ENCODE peak calls at places on chromosomes 16 and 17, in five cellular contexts. K is mammary epithelial cell; E is sigmoid colon; M is H7; I is CD8-positive, alpha-beta T cell. J is an unnamed sample.

GRCh38 chr16:5216681-5217080 is 119.1 kb upstream of the EEF2KMT start:
- DNase-seq in K (no peak), E (peak), M (no peak), I (no peak), J (no peak)

GRCh38 chr17:35748323-35748960 is 4.6 kb downstream of the GAS2L2 start:
- DNase-seq in K (peak), E (no peak), M (peak), I (no peak), J (no peak)

GRCh38 chr17:45307290-45308015 is 9.4 kb downstream of the MAP3K14 start:
- DNase-seq in K (peak), E (no peak), M (no peak), I (peak), J (no peak)

GRCh38 chr17:68792042-68792685 is 163.0 kb downstream of the ABCA8 start:
- DNase-seq in K (no peak), E (no peak), M (no peak), I (no peak), J (no peak)

GRCh38 chr17:82876602-82877391 is 37.0 kb upstream of the ZNF750 start:
- DNase-seq in K (peak), E (peak), M (peak), I (no peak), J (no peak)

GRCh38 chr17:40326014-40326831 is 17.2 kb downstream of the RARA start:
- DNase-seq in K (no peak), E (no peak), M (no peak), I (peak), J (no peak)

GRCh38 chr17:29154516-29155234 is 25.5 kb downstream of the MYO18A start:
- DNase-seq in K (no peak), E (no peak), M (no peak), I (no peak), J (no peak)

GRCh38 chr16:49183911-49184310 is 97.7 kb downstream of the CBLN1 start:
- DNase-seq in K (peak), E (no peak), M (peak), I (no peak), J (peak)

GRCh38 chr16:15907863-15908478 is 19.6 kb upstream of the CEP20 start:
- DNase-seq in K (peak), E (peak), M (peak), I (no peak), J (peak)

GRCh38 chr17:50265690-50266306 is 8.5 kb upstream of the TMEM92 start:
- DNase-seq in K (no peak), E (no peak), M (peak), I (no peak), J (no peak)

GRCh38 chr17:41710472-41711090 is 1.6 kb upstream of the GAST start:
- DNase-seq in K (peak), E (no peak), M (no peak), I (no peak), J (no peak)

GRCh38 chr17:2433696-2434095 is 32.8 kb upstream of the MNT start:
- DNase-seq in K (peak), E (no peak), M (no peak), I (no peak), J (no peak)

GRCh38 chr17:67035131-67036083 is 8.9 kb upstream of the CACNG1 start:
- DNase-seq in K (no peak), E (no peak), M (no peak), I (no peak), J (no peak)

GRCh38 chr16:31129568-31130335 is 5.8 kb downstream of the PRSS8 start:
- DNase-seq in K (peak), E (peak), M (peak), I (no peak), J (no peak)

GRCh38 chr17:27491713-27492190 is 35.5 kb downstream of the KSR1 start:
- DNase-seq in K (no peak), E (no peak), M (no peak), I (no peak), J (no peak)

GRCh38 chr16:69194488-69194887 is 7.5 kb downstream of the SNTB2 start:
- DNase-seq in K (no peak), E (peak), M (no peak), I (no peak), J (no peak)

GRCh38 chr17:65589321-65589720 is 27.9 kb upstream of the AXIN2 start:
- DNase-seq in K (no peak), E (no peak), M (no peak), I (no peak), J (no peak)

GRCh38 chr17:9308069-9308468 is 267.6 kb downstream of the STX8 start:
- DNase-seq in K (peak), E (no peak), M (no peak), I (no peak), J (no peak)

GRCh38 chr17:2025622-2026309 is 632 bp upstream of the RTN4RL1 start:
- DNase-seq in K (peak), E (peak), M (peak), I (peak), J (no peak)

GRCh38 chr16:48918520-48919258 is 308.7 kb upstream of the N4BP1 start:
- DNase-seq in K (peak), E (no peak), M (no peak), I (no peak), J (no peak)

GRCh38 chr17:76716834-76717205 is 6.1 kb upstream of the MXRA7 start:
- DNase-seq in K (peak), E (no peak), M (no peak), I (no peak), J (no peak)

GRCh38 chr17:7217113-7217987 is 2.3 kb downstream of the DLG4 start:
- DNase-seq in K (no peak), E (peak), M (peak), I (no peak), J (peak)

GRCh38 chr17:7218166-7218565 is 1.5 kb downstream of the DLG4 start:
- DNase-seq in K (no peak), E (no peak), M (no peak), I (no peak), J (no peak)

GRCh38 chr17:7219812-7220592 is at the start of the genes ACADVL and DLG4:
- DNase-seq in K (peak), E (peak), M (peak), I (peak), J (no peak)

GRCh38 chr17:7219434-7219811 is 213 bp downstream of the DLG4 start:
- DNase-seq in K (no peak), E (no peak), M (no peak), I (no peak), J (no peak)

DNA sequence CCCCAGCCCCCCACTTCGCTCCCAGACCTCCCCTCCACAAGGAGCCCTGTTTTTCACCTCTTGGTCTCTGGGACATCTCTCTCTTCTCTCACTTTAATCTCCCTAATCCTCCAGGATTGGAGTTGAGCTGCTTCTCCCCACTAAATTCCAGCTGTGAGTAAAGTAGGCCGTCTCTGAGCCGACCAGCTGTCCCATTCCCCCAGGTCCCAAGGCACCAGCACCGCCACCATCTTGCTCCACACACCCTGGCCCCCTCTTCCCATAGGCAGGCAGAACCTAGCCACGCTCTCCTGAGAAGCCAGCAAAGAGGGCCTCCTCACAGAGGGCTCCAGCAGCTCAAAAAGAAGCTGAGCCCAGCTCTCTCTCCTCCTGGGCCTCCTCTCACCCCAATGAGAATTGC is 862 bp downstream of the DLG4 start:
- DNase-seq in K (no peak), E (no peak), M (no peak), I (no peak), J (no peak)
- H3K4me3 ChIP-seq in K (no peak), E (no peak), M (no peak), I (no peak), J (peak)

GRCh38 chr16:11738742-11739544 is 3.7 kb downstream of the TXNDC11 start:
- DNase-seq in K (no peak), E (no peak), M (no peak), I (no peak), J (no peak)
- H3K4me3 ChIP-seq in K (no peak), E (no peak), M (no peak), I (no peak), J (no peak)

GRCh38 chr16:50815382-50815781 is 73.5 kb downstream of the CYLD start:
- DNase-seq in K (no peak), E (no peak), M (no peak), I (no peak), J (no peak)
- H3K4me3 ChIP-seq in K (no peak), E (no peak), M (no peak), I (no peak), J (no peak)

GRCh38 chr16:3045758-3046505 is 429 bp upstream of the MMP25 start:
- DNase-seq in K (no peak), E (no peak), M (peak), I (peak), J (no peak)
- H3K4me3 ChIP-seq in K (peak), E (peak), M (peak), I (peak), J (peak)

DNA sequence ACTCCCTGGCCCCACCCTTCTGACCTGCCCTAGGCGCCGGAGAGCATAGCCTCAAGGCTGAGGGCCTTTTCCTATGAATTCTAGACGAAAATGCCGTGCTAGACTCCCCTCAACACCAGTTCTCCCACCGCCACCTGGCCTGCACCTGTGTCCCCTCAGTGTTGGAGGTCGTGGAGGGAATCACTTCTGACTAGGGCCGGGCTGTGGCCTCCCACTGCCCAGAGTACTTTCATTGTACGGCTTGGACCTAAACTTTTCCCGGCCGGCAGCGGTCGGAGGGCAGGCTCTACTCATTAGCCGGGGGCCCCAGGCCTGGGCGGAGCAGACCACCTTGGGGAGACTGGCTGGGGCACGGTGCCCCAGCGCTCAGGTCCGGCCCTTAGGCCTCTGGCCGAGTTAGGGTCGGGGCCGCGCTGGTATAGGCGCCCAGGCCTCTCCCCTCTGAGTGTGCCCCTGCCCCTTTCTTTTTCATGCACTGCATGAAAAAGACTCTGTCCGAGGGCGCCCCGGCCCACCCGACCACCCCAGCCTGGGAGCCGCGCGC is 649 bp downstream of the CLDN6 start:
- DNase-seq in K (no peak), E (no peak), M (no peak), I (no peak), J (no peak)
- H3K4me3 ChIP-seq in K (no peak), E (no peak), M (peak), I (no peak), J (no peak)

DNA sequence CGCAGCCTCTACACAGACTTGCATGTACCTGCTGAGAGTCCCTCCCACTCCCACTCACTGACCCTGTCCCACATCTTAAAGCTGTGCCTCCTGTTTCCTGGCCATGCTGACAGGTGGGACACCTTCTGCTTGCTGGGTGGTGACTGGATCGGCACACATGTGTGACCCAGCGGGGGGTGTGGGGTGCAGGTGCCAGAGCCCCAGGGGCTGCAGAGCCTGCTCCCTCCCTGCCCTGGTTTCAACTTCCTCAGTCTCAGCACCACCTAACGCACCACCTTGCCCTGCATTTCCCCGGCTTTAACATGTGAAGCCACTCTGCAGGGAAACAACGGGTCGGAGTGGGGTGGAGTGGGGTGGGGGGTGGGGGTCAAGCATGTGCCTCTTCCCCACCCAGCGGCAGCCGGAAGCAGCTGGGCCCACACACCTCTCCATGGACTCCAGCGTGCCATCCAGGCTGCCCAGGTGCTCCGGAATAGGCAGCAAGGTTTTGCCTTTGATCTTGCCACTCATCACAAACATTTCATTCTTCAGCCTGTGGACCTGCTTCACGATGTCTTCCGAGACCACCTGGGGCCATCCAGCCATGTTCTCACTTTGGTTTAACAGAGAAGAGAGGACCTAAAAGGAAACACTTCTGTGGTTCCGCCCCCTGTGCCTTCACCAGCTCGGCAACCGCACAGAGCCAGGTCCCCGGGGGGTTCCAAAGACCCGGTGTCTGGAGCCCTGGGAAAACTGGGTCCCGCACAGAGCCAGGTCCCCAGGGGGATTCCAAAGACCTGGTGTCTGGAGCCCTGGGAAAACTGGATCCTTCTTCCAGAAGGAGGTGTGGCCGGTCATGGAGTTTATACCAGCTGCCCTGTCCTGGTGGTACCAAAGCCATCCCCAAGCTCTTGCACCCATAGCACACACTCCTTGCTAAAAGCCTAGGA is 4.7 kb downstream of the DNAH17 start:
- DNase-seq in K (no peak), E (no peak), M (peak), I (no peak), J (no peak)
- H3K4me3 ChIP-seq in K (no peak), E (no peak), M (no peak), I (no peak), J (no peak)

J was measured in Jurkat, Clone E6-1.